ENCODE peak calls at places on chromosomes 2 and 18, in nine cellular contexts. R is pancreas; W is kidney epithelial cell; J is uterus; A is body of pancreas; U is dorsolateral prefrontal cortex; P is A172; K is CD4-positive, alpha-beta T cell; X is T-helper 22 cell. I is an unnamed sample.

GRCh38 chr18:44848931-44849330 is 168.2 kb downstream of the SETBP1 start:
- DNase-seq in W (no peak), R (no peak), K (no peak), P (no peak), X (no peak), J (peak; percentile 50), U (no peak), A (peak; percentile 58), I (no peak)

GRCh38 chr2:236162031-236162803 is 6.0 kb downstream of the GBX2 start:
- DNase-seq in K (no peak), A (no peak), P (no peak), J (no peak), U (no peak), X (no peak), R (no peak), W (no peak), I (no peak)

GRCh38 chr18:56168049-56168781 is 470.2 kb downstream of the TXNL1 start:
- DNase-seq in R (no peak), A (peak; percentile 45), W (peak; percentile 25), X (no peak), P (peak; percentile 51), J (no peak), U (no peak), K (no peak), I (no peak)

GRCh38 chr2:232325324-232326273 is 53.0 kb upstream of the ALPP start:
- DNase-seq in R (peak; percentile 68), A (peak; percentile 41), K (peak; percentile 36), J (no peak), U (peak; percentile 53), W (no peak), X (no peak), P (peak; percentile 32), I (peak; percentile 63)

GRCh38 chr2:71070294-71071025 is 2.0 kb downstream of the NAGK start:
- DNase-seq in W (no peak), P (peak; percentile 28), A (peak; percentile 34), U (no peak), R (peak; percentile 41), X (no peak), K (no peak), J (no peak), I (no peak)

GRCh38 chr18:46542545-46542944 is 114.5 kb downstream of the LOXHD1 start:
- DNase-seq in R (no peak), K (no peak), A (no peak), W (no peak), P (peak; percentile 2), J (no peak), U (no peak), X (no peak), I (no peak)

GRCh38 chr2:120485096-120485495 is 139.2 kb downstream of the INHBB start:
- DNase-seq in J (no peak), P (no peak), A (no peak), W (no peak), K (no peak), R (no peak), U (no peak), X (no peak), I (no peak)

GRCh38 chr2:238169708-238170251 is 11.0 kb downstream of the ERFE start:
- DNase-seq in P (peak; percentile 88), A (no peak), X (no peak), J (no peak), K (no peak), U (peak; percentile 56), W (peak; percentile 97), R (no peak), I (no peak)

GRCh38 chr18:27871731-27872130 is 305.2 kb downstream of the CDH2 start:
- DNase-seq in J (no peak), U (no peak), W (no peak), P (no peak), K (no peak), A (no peak), R (no peak), X (no peak), I (no peak)

GRCh38 chr2:148802448-148803220 is 72.4 kb upstream of the KIF5C start:
- DNase-seq in W (no peak), A (no peak), R (no peak), P (no peak), J (no peak), U (no peak), X (no peak), K (no peak), I (no peak)

GRCh38 chr2:154402138-154402714 is 296.3 kb upstream of the KCNJ3 start:
- DNase-seq in P (peak; percentile 36), R (no peak), X (no peak), K (no peak), W (peak; percentile 0), U (no peak), A (no peak), J (no peak), I (no peak)

GRCh38 chr18:23114171-23114881 is 21.0 kb upstream of the CABLES1 start:
- DNase-seq in U (no peak), W (no peak), P (no peak), K (no peak), A (no peak), X (no peak), J (no peak), R (peak; percentile 25), I (no peak)

GRCh38 chr2:231411871-231412615 is 16.5 kb downstream of the B3GNT7 start:
- DNase-seq in K (peak; percentile 33), X (peak; percentile 23), P (peak; percentile 91), U (peak; percentile 78), W (peak; percentile 84), J (peak; percentile 87), A (peak; percentile 92), R (peak; percentile 92), I (peak; percentile 79)

GRCh38 chr2:226329180-226329579 is 470.4 kb downstream of the IRS1 start:
- DNase-seq in X (no peak), R (no peak), U (no peak), A (no peak), J (no peak), K (no peak), W (no peak), P (no peak), I (no peak)

GRCh38 chr2:101771226-101771906 is 73.9 kb downstream of the MAP4K4 start:
- DNase-seq in X (no peak), J (no peak), R (no peak), K (no peak), W (no peak), A (no peak), U (no peak), P (no peak), I (no peak)